ENCODE peak calls at places on chromosomes 4 and X, in six cellular contexts. One of them, this sample, is unnamed.

GRCh38 chrX:57929373-57929772 is 19.1 kb upstream of the ZXDA start:
- DNase-seq in ACHN: no peak
- DNase-seq in activated T-helper 1 cell treated with Interleukin-2 at 50 U/mL for 16 hours: no peak
- DNase-seq in hypothalamus: no peak
- DNase-seq in NCI-H1092: no peak
- DNase-seq in GM10248: no peak
- DNase-seq in this sample: no peak

GRCh38 chr4:8779371-8779988 is 92.2 kb downstream of the HMX1 start:
- DNase-seq in ACHN: no peak
- DNase-seq in activated T-helper 1 cell treated with Interleukin-2 at 50 U/mL for 16 hours: no peak
- DNase-seq in hypothalamus: no peak
- DNase-seq in NCI-H1092: no peak
- DNase-seq in GM10248: no peak
- DNase-seq in this sample: no peak

GRCh38 chrX:123920065-123920785 is 41.3 kb upstream of the STAG2 start:
- DNase-seq in ACHN: peak
- DNase-seq in activated T-helper 1 cell treated with Interleukin-2 at 50 U/mL for 16 hours: no peak
- DNase-seq in hypothalamus: no peak
- DNase-seq in NCI-H1092: no peak
- DNase-seq in GM10248: no peak
- DNase-seq in this sample: no peak

GRCh38 chrX:16827225-16827624 is 41.0 kb downstream of the TXLNG start:
- DNase-seq in ACHN: no peak
- DNase-seq in activated T-helper 1 cell treated with Interleukin-2 at 50 U/mL for 16 hours: no peak
- DNase-seq in hypothalamus: no peak
- DNase-seq in NCI-H1092: no peak
- DNase-seq in GM10248: no peak
- DNase-seq in this sample: no peak

GRCh38 chrX:38768079-38768478 is 33.2 kb upstream of the MID1IP1 start:
- DNase-seq in ACHN: peak
- DNase-seq in activated T-helper 1 cell treated with Interleukin-2 at 50 U/mL for 16 hours: no peak
- DNase-seq in hypothalamus: no peak
- DNase-seq in NCI-H1092: no peak
- DNase-seq in GM10248: peak
- DNase-seq in this sample: no peak

GRCh38 chrX:97704474-97704873 is 820.8 kb downstream of the RPA4 start:
- DNase-seq in ACHN: no peak
- DNase-seq in activated T-helper 1 cell treated with Interleukin-2 at 50 U/mL for 16 hours: no peak
- DNase-seq in hypothalamus: no peak
- DNase-seq in NCI-H1092: no peak
- DNase-seq in GM10248: no peak
- DNase-seq in this sample: no peak

GRCh38 chrX:150704030-150704613 is 10.9 kb downstream of the MTMR1 start:
- DNase-seq in ACHN: no peak
- DNase-seq in activated T-helper 1 cell treated with Interleukin-2 at 50 U/mL for 16 hours: no peak
- DNase-seq in hypothalamus: no peak
- DNase-seq in NCI-H1092: no peak
- DNase-seq in GM10248: no peak
- DNase-seq in this sample: no peak

GRCh38 chr4:120557372-120557771 is 365.2 kb downstream of the PRDM5 start:
- DNase-seq in ACHN: no peak
- DNase-seq in activated T-helper 1 cell treated with Interleukin-2 at 50 U/mL for 16 hours: no peak
- DNase-seq in hypothalamus: no peak
- DNase-seq in NCI-H1092: no peak
- DNase-seq in GM10248: no peak
- DNase-seq in this sample: no peak

GRCh38 chr4:185112104-185112503 is 31.0 kb upstream of the SLC25A4 start:
- DNase-seq in ACHN: peak
- DNase-seq in activated T-helper 1 cell treated with Interleukin-2 at 50 U/mL for 16 hours: no peak
- DNase-seq in hypothalamus: no peak
- DNase-seq in NCI-H1092: no peak
- DNase-seq in GM10248: no peak
- DNase-seq in this sample: no peak

GRCh38 chr4:95155759-95156451 is 392.9 kb downstream of the UNC5C start:
- DNase-seq in ACHN: peak
- DNase-seq in activated T-helper 1 cell treated with Interleukin-2 at 50 U/mL for 16 hours: no peak
- DNase-seq in hypothalamus: no peak
- DNase-seq in NCI-H1092: no peak
- DNase-seq in GM10248: peak
- DNase-seq in this sample: no peak

GRCh38 chr4:153161599-153161971 is 42.7 kb upstream of the TRIM2 start:
- DNase-seq in ACHN: no peak
- DNase-seq in activated T-helper 1 cell treated with Interleukin-2 at 50 U/mL for 16 hours: no peak
- DNase-seq in hypothalamus: no peak
- DNase-seq in NCI-H1092: peak
- DNase-seq in GM10248: no peak
- DNase-seq in this sample: no peak

GRCh38 chr4:84050014-84050413 is 449.1 kb downstream of the NKX6-1 start:
- DNase-seq in ACHN: peak
- DNase-seq in activated T-helper 1 cell treated with Interleukin-2 at 50 U/mL for 16 hours: no peak
- DNase-seq in hypothalamus: no peak
- DNase-seq in NCI-H1092: no peak
- DNase-seq in GM10248: no peak
- DNase-seq in this sample: no peak

GRCh38 chrX:7115557-7115956 is 32.0 kb upstream of the STS start:
- DNase-seq in ACHN: no peak
- DNase-seq in activated T-helper 1 cell treated with Interleukin-2 at 50 U/mL for 16 hours: no peak
- DNase-seq in hypothalamus: no peak
- DNase-seq in NCI-H1092: no peak
- DNase-seq in GM10248: no peak
- DNase-seq in this sample: no peak

GRCh38 chr4:102616661-102617060 is 115.5 kb downstream of the NFKB1 start:
- DNase-seq in ACHN: no peak
- DNase-seq in activated T-helper 1 cell treated with Interleukin-2 at 50 U/mL for 16 hours: no peak
- DNase-seq in hypothalamus: no peak
- DNase-seq in NCI-H1092: no peak
- DNase-seq in GM10248: no peak
- DNase-seq in this sample: no peak

GRCh38 chr4:3254302-3255131 is 5.6 kb downstream of the MSANTD1 start:
- DNase-seq in ACHN: no peak
- DNase-seq in activated T-helper 1 cell treated with Interleukin-2 at 50 U/mL for 16 hours: no peak
- DNase-seq in hypothalamus: no peak
- DNase-seq in NCI-H1092: no peak
- DNase-seq in GM10248: no peak
- DNase-seq in this sample: no peak

GRCh38 chr4:177964061-177964460 is 521.8 kb upstream of the AGA start:
- DNase-seq in ACHN: peak
- DNase-seq in activated T-helper 1 cell treated with Interleukin-2 at 50 U/mL for 16 hours: no peak
- DNase-seq in hypothalamus: no peak
- DNase-seq in NCI-H1092: no peak
- DNase-seq in GM10248: no peak
- DNase-seq in this sample: no peak

GRCh38 chr4:108333353-108333920 is 164.7 kb upstream of the LEF1 start:
- DNase-seq in ACHN: no peak
- DNase-seq in activated T-helper 1 cell treated with Interleukin-2 at 50 U/mL for 16 hours: no peak
- DNase-seq in hypothalamus: no peak
- DNase-seq in NCI-H1092: no peak
- DNase-seq in GM10248: no peak
- DNase-seq in this sample: no peak

GRCh38 chr4:81039351-81040174 is 9.1 kb downstream of the BMP3 start:
- DNase-seq in ACHN: no peak
- DNase-seq in activated T-helper 1 cell treated with Interleukin-2 at 50 U/mL for 16 hours: no peak
- DNase-seq in hypothalamus: no peak
- DNase-seq in NCI-H1092: no peak
- DNase-seq in GM10248: no peak
- DNase-seq in this sample: no peak

GRCh38 chr4:152010680-152011079 is 249.9 kb upstream of the GATB start:
- DNase-seq in ACHN: no peak
- DNase-seq in activated T-helper 1 cell treated with Interleukin-2 at 50 U/mL for 16 hours: no peak
- DNase-seq in hypothalamus: no peak
- DNase-seq in NCI-H1092: no peak
- DNase-seq in GM10248: no peak
- DNase-seq in this sample: no peak

GRCh38 chr4:87108142-87108546 is 112.3 kb downstream of the KLHL8 start:
- DNase-seq in ACHN: peak
- DNase-seq in activated T-helper 1 cell treated with Interleukin-2 at 50 U/mL for 16 hours: no peak
- DNase-seq in hypothalamus: no peak
- DNase-seq in NCI-H1092: no peak
- DNase-seq in GM10248: no peak
- DNase-seq in this sample: no peak

GRCh38 chrX:153641575-153642312 is 5.3 kb upstream of the DUSP9 start:
- DNase-seq in ACHN: no peak
- DNase-seq in activated T-helper 1 cell treated with Interleukin-2 at 50 U/mL for 16 hours: no peak
- DNase-seq in hypothalamus: no peak
- DNase-seq in NCI-H1092: no peak
- DNase-seq in GM10248: no peak
- DNase-seq in this sample: no peak

GRCh38 chrX:9379697-9380551 is 84.9 kb upstream of the TBL1X start:
- DNase-seq in ACHN: no peak
- DNase-seq in activated T-helper 1 cell treated with Interleukin-2 at 50 U/mL for 16 hours: no peak
- DNase-seq in hypothalamus: no peak
- DNase-seq in NCI-H1092: no peak
- DNase-seq in GM10248: no peak
- DNase-seq in this sample: no peak

GRCh38 chr4:172202480-172203076 is 389.4 kb downstream of the GALNTL6 start:
- DNase-seq in ACHN: peak
- DNase-seq in activated T-helper 1 cell treated with Interleukin-2 at 50 U/mL for 16 hours: no peak
- DNase-seq in hypothalamus: no peak
- DNase-seq in NCI-H1092: no peak
- DNase-seq in GM10248: peak
- DNase-seq in this sample: no peak

GRCh38 chr4:155796031-155796430 is 37.2 kb downstream of the GUCY1B1 start:
- DNase-seq in ACHN: peak
- DNase-seq in activated T-helper 1 cell treated with Interleukin-2 at 50 U/mL for 16 hours: no peak
- DNase-seq in hypothalamus: no peak
- DNase-seq in NCI-H1092: no peak
- DNase-seq in GM10248: no peak
- DNase-seq in this sample: no peak

GRCh38 chrX:141301017-141301416 is 58.7 kb upstream of the SPANXC start:
- DNase-seq in ACHN: no peak
- DNase-seq in activated T-helper 1 cell treated with Interleukin-2 at 50 U/mL for 16 hours: no peak
- DNase-seq in hypothalamus: no peak
- DNase-seq in NCI-H1092: no peak
- DNase-seq in GM10248: no peak
- DNase-seq in this sample: no peak

GRCh38 chrX:14027511-14028019 is 2.1 kb downstream of the GEMIN8 start:
- DNase-seq in ACHN: no peak
- DNase-seq in activated T-helper 1 cell treated with Interleukin-2 at 50 U/mL for 16 hours: no peak
- DNase-seq in hypothalamus: peak
- DNase-seq in NCI-H1092: no peak
- DNase-seq in GM10248: peak
- DNase-seq in this sample: no peak

GRCh38 chr4:56261027-56261426 is 126.3 kb downstream of the AASDH start:
- DNase-seq in ACHN: no peak
- DNase-seq in activated T-helper 1 cell treated with Interleukin-2 at 50 U/mL for 16 hours: no peak
- DNase-seq in hypothalamus: no peak
- DNase-seq in NCI-H1092: no peak
- DNase-seq in GM10248: peak
- DNase-seq in this sample: no peak

GRCh38 chrX:31423575-31424284 is 351.9 kb upstream of the FTHL17 start:
- DNase-seq in ACHN: peak
- DNase-seq in activated T-helper 1 cell treated with Interleukin-2 at 50 U/mL for 16 hours: no peak
- DNase-seq in hypothalamus: peak
- DNase-seq in NCI-H1092: peak
- DNase-seq in GM10248: peak
- DNase-seq in this sample: no peak

GRCh38 chr4:87073570-87074470 is 139.0 kb downstream of the AFF1 start:
- DNase-seq in ACHN: no peak
- DNase-seq in activated T-helper 1 cell treated with Interleukin-2 at 50 U/mL for 16 hours: peak
- DNase-seq in hypothalamus: peak
- DNase-seq in NCI-H1092: peak
- DNase-seq in GM10248: peak
- DNase-seq in this sample: no peak

GRCh38 chr4:185412412-185412811 is 13.4 kb downstream of the UFSP2 start:
- DNase-seq in ACHN: no peak
- DNase-seq in activated T-helper 1 cell treated with Interleukin-2 at 50 U/mL for 16 hours: no peak
- DNase-seq in hypothalamus: no peak
- DNase-seq in NCI-H1092: no peak
- DNase-seq in GM10248: no peak
- DNase-seq in this sample: no peak

GRCh38 chr4:2266181-2266580 is 4.3 kb upstream of the MXD4 start:
- DNase-seq in ACHN: no peak
- DNase-seq in activated T-helper 1 cell treated with Interleukin-2 at 50 U/mL for 16 hours: no peak
- DNase-seq in hypothalamus: peak
- DNase-seq in NCI-H1092: no peak
- DNase-seq in GM10248: no peak
- DNase-seq in this sample: no peak

GRCh38 chr4:39446842-39447573 is 11.7 kb downstream of the RPL9 start:
- DNase-seq in ACHN: no peak
- DNase-seq in activated T-helper 1 cell treated with Interleukin-2 at 50 U/mL for 16 hours: peak
- DNase-seq in hypothalamus: peak
- DNase-seq in NCI-H1092: no peak
- DNase-seq in GM10248: peak
- DNase-seq in this sample: no peak

GRCh38 chr4:85128246-85129204 is 162.0 kb upstream of the WDFY3 start:
- DNase-seq in ACHN: no peak
- DNase-seq in activated T-helper 1 cell treated with Interleukin-2 at 50 U/mL for 16 hours: no peak
- DNase-seq in hypothalamus: no peak
- DNase-seq in NCI-H1092: no peak
- DNase-seq in GM10248: no peak
- DNase-seq in this sample: no peak

GRCh38 chr4:36310793-36311192 is 29.4 kb downstream of the DTHD1 start:
- DNase-seq in ACHN: no peak
- DNase-seq in activated T-helper 1 cell treated with Interleukin-2 at 50 U/mL for 16 hours: no peak
- DNase-seq in hypothalamus: no peak
- DNase-seq in NCI-H1092: no peak
- DNase-seq in GM10248: peak
- DNase-seq in this sample: no peak

GRCh38 chr4:14783011-14783877 is 219.0 kb upstream of the CPEB2 start:
- DNase-seq in ACHN: no peak
- DNase-seq in activated T-helper 1 cell treated with Interleukin-2 at 50 U/mL for 16 hours: no peak
- DNase-seq in hypothalamus: no peak
- DNase-seq in NCI-H1092: no peak
- DNase-seq in GM10248: peak
- DNase-seq in this sample: no peak

GRCh38 chr4:40473578-40474388 is 138.7 kb downstream of the CHRNA9 start:
- DNase-seq in ACHN: peak
- DNase-seq in activated T-helper 1 cell treated with Interleukin-2 at 50 U/mL for 16 hours: no peak
- DNase-seq in hypothalamus: no peak
- DNase-seq in NCI-H1092: no peak
- DNase-seq in GM10248: peak
- DNase-seq in this sample: no peak

This sample was measured in neural crest cell.